ENCODE peak calls at places on chromosomes 2 and 18, in six cellular contexts. V, M, C, A, K and N are unnamed samples.

GRCh38 chr2:32806857-32807256 is 139.9 kb upstream of the LTBP1 start:
- DNase-seq in V (no peak), A (no peak), C (no peak), M (no peak), K (no peak), N (no peak)

GRCh38 chr18:5710235-5710634 is 166.4 kb upstream of the EPB41L3 start:
- DNase-seq in V (no peak), M (no peak), K (peak), C (no peak), A (no peak), N (no peak)

GRCh38 chr2:68426885-68427579 is 40.1 kb downstream of the FBXO48 start:
- DNase-seq in K (no peak), M (peak), C (no peak), A (no peak), V (peak), N (no peak)

GRCh38 chr2:3183766-3184165 is 193.9 kb downstream of the EIPR1 start:
- DNase-seq in V (no peak), C (no peak), M (no peak), K (no peak), A (no peak), N (no peak)

GRCh38 chr2:76953733-76954347 is 568.3 kb downstream of the LRRTM4 start:
- DNase-seq in K (peak), V (peak), M (peak), A (peak), C (peak), N (peak)

GRCh38 chr2:101794141-101794540 is 96.6 kb downstream of the MAP4K4 start:
- DNase-seq in V (no peak), A (no peak), C (no peak), K (no peak), M (no peak), N (no peak)

GRCh38 chr2:203689424-203690109 is 16.9 kb upstream of the CD28 start:
- DNase-seq in A (no peak), K (no peak), C (no peak), M (no peak), V (no peak), N (no peak)

GRCh38 chr2:46995844-46996243 is 80.2 kb upstream of the MCFD2 start:
- DNase-seq in M (no peak), C (no peak), A (no peak), V (no peak), K (no peak), N (no peak)

GRCh38 chr2:158926478-158926948 is 41.9 kb upstream of the TANC1 start:
- DNase-seq in M (peak), A (no peak), V (peak), C (no peak), K (no peak), N (no peak)

DNA sequence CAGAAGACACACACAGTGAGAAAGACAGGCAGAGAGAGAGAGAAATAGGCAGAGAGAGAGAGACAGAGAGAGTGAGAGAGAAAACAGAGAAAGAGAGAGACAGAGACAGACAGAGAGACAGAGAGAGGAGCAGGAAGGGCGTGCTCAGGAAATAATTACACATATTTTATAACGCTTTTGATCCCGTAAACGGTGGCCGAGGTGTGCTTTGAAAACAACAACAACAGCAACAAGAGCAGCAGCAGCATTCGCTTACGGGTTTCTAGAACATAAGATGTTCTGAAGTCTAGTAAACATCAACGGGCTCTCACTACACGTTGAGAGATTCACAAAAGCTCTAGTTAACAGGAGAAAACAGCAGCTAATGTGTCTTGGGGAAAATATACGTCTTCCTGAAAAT is 105.6 kb upstream of the ANKRD30BL start:
- DNase-seq in A (peak), C (no peak), K (no peak), V (no peak), M (peak), N (peak)
- H3K18ac ChIP-seq in A (peak), C (no peak), K (peak), V (peak), M (no peak), N (no peak)

GRCh38 chr2:177243476-177243875 is 21.1 kb downstream of the NFE2L2 start:
- DNase-seq in M (no peak), C (no peak), K (no peak), A (no peak), V (no peak), N (no peak)

GRCh38 chr2:177242136-177242987 is 22.2 kb downstream of the NFE2L2 start:
- DNase-seq in C (no peak), A (no peak), V (peak), K (peak), M (peak), N (peak)

GRCh38 chr2:177244244-177244771 is 20.2 kb downstream of the NFE2L2 start:
- DNase-seq in K (no peak), A (no peak), M (no peak), V (no peak), C (no peak), N (no peak)

GRCh38 chr2:177241771-177242135 is 22.8 kb downstream of the NFE2L2 start:
- DNase-seq in A (no peak), K (no peak), M (no peak), C (no peak), V (no peak), N (peak)

DNA sequence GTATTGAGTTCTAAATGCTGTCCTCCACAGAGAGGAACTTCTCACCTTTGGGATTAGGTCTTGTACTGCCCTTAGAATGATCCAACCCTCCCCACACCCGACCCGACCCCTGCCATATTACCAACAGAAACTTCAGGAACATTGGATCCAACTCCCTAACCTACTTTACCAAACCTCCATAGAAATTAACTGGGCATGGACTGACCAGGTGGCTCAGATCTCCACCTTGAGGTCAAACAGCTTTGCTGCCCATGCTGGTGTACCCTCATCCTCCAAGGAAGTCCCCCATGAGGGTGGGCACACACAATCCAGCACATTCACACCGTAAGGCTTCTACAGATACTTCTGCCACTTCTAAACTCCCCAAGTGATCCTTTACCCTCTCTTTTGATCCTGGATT is 21.5 kb downstream of the NFE2L2 start:
- DNase-seq in M (no peak), V (no peak), A (no peak), K (no peak), C (no peak), N (no peak)
- H3K4me3 ChIP-seq in M (no peak), V (no peak), A (no peak), K (no peak), C (no peak), N (no peak)

DNA sequence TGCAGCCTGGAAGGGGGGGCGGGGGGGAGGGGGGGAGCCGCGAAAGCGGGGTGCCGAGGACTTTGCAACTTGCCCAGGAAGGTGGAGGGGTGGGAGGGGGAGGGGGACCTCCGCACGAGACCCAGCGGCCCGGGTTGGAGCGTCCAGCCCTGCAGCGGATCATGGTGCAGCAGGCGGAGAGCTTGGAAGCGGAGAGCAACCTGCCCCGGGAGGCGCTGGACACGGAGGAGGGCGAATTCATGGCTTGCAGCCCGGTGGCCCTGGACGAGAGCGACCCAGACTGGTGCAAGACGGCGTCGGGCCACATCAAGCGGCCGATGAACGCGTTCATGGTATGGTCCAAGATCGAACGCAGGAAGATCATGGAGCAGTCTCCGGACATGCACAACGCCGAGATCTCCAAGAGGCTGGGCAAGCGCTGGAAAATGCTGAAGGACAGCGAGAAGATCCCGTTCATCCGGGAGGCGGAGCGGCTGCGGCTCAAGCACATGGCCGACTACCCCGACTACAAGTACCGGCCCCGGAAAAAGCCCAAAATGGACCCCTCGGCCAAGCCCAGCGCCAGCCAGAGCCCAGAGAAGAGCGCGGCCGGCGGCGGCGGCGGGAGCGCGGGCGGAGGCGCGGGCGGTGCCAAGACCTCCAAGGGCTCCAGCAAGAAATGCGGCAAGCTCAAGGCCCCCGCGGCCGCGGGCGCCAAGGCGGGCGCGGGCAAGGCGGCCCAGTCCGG is 540 bp downstream of the SOX11 start:
- DNase-seq in A (peak), C (no peak), V (peak), M (peak), K (peak), N (no peak)
- H3K18ac ChIP-seq in A (peak), C (peak), V (no peak), M (peak), K (peak), N (peak)

DNA sequence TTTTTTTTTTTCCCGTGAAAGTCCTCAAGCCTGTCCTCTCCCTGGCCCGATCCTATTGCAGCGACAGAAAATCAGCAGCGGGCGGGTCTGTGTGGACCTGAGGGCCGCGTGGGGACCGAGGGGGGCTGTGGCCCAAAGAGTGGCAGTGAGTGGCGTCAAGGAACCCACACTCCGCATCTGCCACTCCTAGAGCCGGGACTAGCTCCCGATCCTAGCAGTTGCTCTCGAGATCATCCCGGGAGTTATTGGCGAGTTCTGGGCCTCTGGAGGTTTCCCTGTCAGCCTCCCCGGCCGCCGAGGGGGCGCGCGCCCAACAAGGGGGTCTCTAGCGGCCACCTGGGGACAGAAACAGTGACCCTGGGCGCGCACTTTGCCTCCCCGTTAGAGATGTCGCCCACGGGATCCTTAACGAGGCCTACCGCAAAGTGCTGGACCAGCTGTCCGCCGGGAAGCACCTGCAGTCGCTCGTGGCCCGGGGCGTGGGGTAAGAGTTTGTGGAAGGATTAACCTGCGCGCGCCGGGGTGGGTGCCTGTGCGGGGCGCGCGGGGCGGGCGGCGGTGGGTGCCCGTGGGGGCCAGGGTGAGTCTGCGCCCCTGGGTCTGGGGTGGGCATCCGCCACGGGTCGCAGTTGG is 3.3 kb downstream of the ADCYAP1 start:
- DNase-seq in C (no peak), M (no peak), K (no peak), V (no peak), A (peak), N (no peak)
- H3K4me3 ChIP-seq in C (no peak), M (no peak), K (no peak), V (peak), A (peak), N (peak)

GRCh38 chr2:40814621-40815020 is 362.7 kb upstream of the SLC8A1 start:
- DNase-seq in K (no peak), A (no peak), C (no peak), V (no peak), M (no peak), N (no peak)

GRCh38 chr2:40824269-40824668 is 372.4 kb upstream of the SLC8A1 start:
- DNase-seq in K (no peak), M (no peak), C (no peak), A (no peak), V (no peak), N (no peak)

GRCh38 chr2:40823465-40823864 is 371.6 kb upstream of the SLC8A1 start:
- DNase-seq in C (no peak), M (no peak), K (no peak), A (no peak), V (no peak), N (no peak)

DNA sequence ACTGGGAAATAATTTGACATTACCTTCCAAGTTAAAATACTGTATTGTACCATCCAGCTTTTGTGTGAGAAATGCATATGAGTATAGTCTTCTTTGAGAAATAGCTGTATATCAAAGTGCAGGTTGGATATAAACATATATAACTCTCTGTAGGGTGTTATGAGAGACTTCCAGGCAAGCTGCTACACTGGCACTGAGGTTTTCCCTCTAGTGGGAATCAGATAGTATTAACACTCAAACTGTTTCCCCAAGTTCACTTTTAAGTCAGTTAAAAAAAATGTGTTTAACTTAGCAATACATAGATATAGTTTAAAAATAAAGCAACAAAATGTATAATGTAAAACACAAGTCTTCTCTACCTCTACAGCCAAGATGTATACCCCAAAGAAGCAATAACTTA is 368.4 kb upstream of the SLC8A1 start:
- DNase-seq in C (no peak), K (no peak), A (no peak), V (peak), M (no peak), N (no peak)
- H3K18ac ChIP-seq in C (no peak), K (no peak), A (no peak), V (no peak), M (no peak), N (no peak)

GRCh38 chr18:75406491-75407445 is 20.7 kb downstream of the SMIM21 start:
- DNase-seq in M (no peak), A (no peak), K (no peak), V (no peak), C (peak), N (no peak)
- H3K4me3 ChIP-seq in M (no peak), A (peak), K (no peak), V (no peak), C (no peak), N (no peak)

GRCh38 chr2:73070651-73071451 is 661 bp downstream of the SFXN5 start:
- DNase-seq in M (peak), A (peak), V (peak), K (peak), C (peak), N (peak)
- H3K18ac ChIP-seq in M (peak), A (peak), V (no peak), K (peak), C (peak), N (peak)

GRCh38 chr2:27085062-27085669 is 1.4 kb upstream of the KHK start:
- DNase-seq in K (no peak), A (no peak), V (no peak), C (no peak), M (no peak), N (no peak)
- H3K4me3 ChIP-seq in K (no peak), A (peak), V (no peak), C (peak), M (peak), N (no peak)

DNA sequence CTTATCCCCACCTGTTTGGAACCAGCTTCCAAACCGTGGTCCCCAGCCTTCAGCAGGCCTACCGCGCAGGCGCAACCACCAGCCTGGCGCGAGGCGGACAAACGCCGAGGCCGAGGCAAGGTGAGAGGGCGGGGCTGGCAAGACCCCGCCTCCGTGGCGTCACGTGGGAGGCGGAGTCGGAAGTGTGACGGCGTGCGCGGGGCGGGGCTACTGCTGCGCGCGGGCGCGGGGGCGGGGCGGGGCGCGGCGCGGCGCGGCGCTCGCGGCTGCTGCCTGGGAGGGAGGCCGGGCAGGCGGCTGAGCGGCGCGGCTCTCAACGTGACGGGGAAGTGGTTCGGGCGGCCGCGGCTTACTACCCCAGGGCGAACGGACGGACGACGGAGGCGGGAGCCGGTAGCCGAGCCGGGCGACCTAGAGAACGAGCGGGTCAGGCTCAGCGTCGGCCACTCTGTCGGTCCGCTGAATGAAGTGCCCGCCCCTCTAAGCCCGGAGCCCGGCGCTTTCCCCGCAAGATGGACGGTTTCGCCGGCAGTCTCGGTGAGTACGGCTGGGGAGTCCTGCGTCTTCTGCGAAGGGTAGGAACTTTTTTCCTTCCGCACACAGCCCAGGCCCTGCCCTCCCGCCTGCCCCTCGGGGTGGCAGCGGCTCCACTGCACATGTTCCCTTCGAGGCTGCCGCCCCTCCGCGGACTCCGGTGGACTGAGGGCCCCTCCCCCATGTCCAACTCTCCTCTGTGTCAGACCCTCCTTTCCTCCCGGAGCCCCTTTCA is at the start of gene EML4:
- DNase-seq in K (peak), M (peak), V (peak), C (peak), A (peak), N (peak)
- H3K18ac ChIP-seq in K (peak), M (peak), V (peak), C (peak), A (peak), N (peak)